ENCODE peak calls at places on chromosome 21, in six cellular contexts. One of them, this sample, is unnamed.

GRCh38 chr21:46540087-46540710 is 64.7 kb downstream of the S100B start:
- DNase-seq in testis: no peak
- DNase-seq in AG04450: no peak
- DNase-seq in omental fat pad: no peak
- DNase-seq in astrocyte of the cerebellum: no peak
- DNase-seq in gastrocnemius medialis: no peak
- DNase-seq in this sample: no peak

GRCh38 chr21:41374177-41374712 is 12.4 kb downstream of the MX2 start:
- DNase-seq in testis: no peak
- DNase-seq in AG04450: no peak
- DNase-seq in omental fat pad: no peak
- DNase-seq in astrocyte of the cerebellum: no peak
- DNase-seq in gastrocnemius medialis: no peak
- DNase-seq in this sample: no peak

GRCh38 chr21:15003463-15004135 is 61.2 kb downstream of the NRIP1 start:
- DNase-seq in testis: peak
- DNase-seq in AG04450: no peak
- DNase-seq in omental fat pad: no peak
- DNase-seq in astrocyte of the cerebellum: no peak
- DNase-seq in gastrocnemius medialis: no peak
- DNase-seq in this sample: no peak

GRCh38 chr21:16492356-16492755 is 762.6 kb downstream of the USP25 start:
- DNase-seq in testis: no peak
- DNase-seq in AG04450: no peak
- DNase-seq in omental fat pad: no peak
- DNase-seq in astrocyte of the cerebellum: no peak
- DNase-seq in gastrocnemius medialis: no peak
- DNase-seq in this sample: no peak

GRCh38 chr21:20647603-20648002 is 350.6 kb upstream of the NCAM2 start:
- DNase-seq in testis: no peak
- DNase-seq in AG04450: no peak
- DNase-seq in omental fat pad: no peak
- DNase-seq in astrocyte of the cerebellum: peak
- DNase-seq in gastrocnemius medialis: no peak
- DNase-seq in this sample: no peak

GRCh38 chr21:36613064-36613463 is 85.9 kb upstream of the SIM2 start:
- DNase-seq in testis: no peak
- DNase-seq in AG04450: peak
- DNase-seq in omental fat pad: no peak
- DNase-seq in astrocyte of the cerebellum: no peak
- DNase-seq in gastrocnemius medialis: no peak
- DNase-seq in this sample: no peak

GRCh38 chr21:19553930-19554615 is 1150.5 kb upstream of the TMPRSS15 start:
- DNase-seq in testis: no peak
- DNase-seq in AG04450: no peak
- DNase-seq in omental fat pad: no peak
- DNase-seq in astrocyte of the cerebellum: no peak
- DNase-seq in gastrocnemius medialis: no peak
- DNase-seq in this sample: no peak

GRCh38 chr21:45182958-45183357 is 104.7 kb downstream of the POFUT2 start:
- DNase-seq in testis: no peak
- DNase-seq in AG04450: no peak
- DNase-seq in omental fat pad: no peak
- DNase-seq in astrocyte of the cerebellum: no peak
- DNase-seq in gastrocnemius medialis: no peak
- DNase-seq in this sample: no peak

GRCh38 chr21:31609081-31609480 is 50.4 kb upstream of the SOD1 start:
- DNase-seq in testis: no peak
- DNase-seq in AG04450: no peak
- DNase-seq in omental fat pad: no peak
- DNase-seq in astrocyte of the cerebellum: no peak
- DNase-seq in gastrocnemius medialis: no peak
- DNase-seq in this sample: no peak

GRCh38 chr21:39347537-39347936 is 1.4 kb downstream of the HMGN1 start:
- DNase-seq in testis: no peak
- DNase-seq in AG04450: no peak
- DNase-seq in omental fat pad: no peak
- DNase-seq in astrocyte of the cerebellum: no peak
- DNase-seq in gastrocnemius medialis: no peak
- DNase-seq in this sample: no peak

GRCh38 chr21:26769613-26770188 is 75.5 kb downstream of the ADAMTS1 start:
- DNase-seq in testis: peak
- DNase-seq in AG04450: peak
- DNase-seq in omental fat pad: no peak
- DNase-seq in astrocyte of the cerebellum: peak
- DNase-seq in gastrocnemius medialis: no peak
- DNase-seq in this sample: peak

GRCh38 chr21:39595465-39595864 is 17.3 kb upstream of the B3GALT5 start:
- DNase-seq in testis: no peak
- DNase-seq in AG04450: no peak
- DNase-seq in omental fat pad: no peak
- DNase-seq in astrocyte of the cerebellum: no peak
- DNase-seq in gastrocnemius medialis: no peak
- DNase-seq in this sample: no peak

GRCh38 chr21:45514311-45515021 is 27.8 kb downstream of the SLC19A1 start:
- DNase-seq in testis: no peak
- DNase-seq in AG04450: no peak
- DNase-seq in omental fat pad: no peak
- DNase-seq in astrocyte of the cerebellum: no peak
- DNase-seq in gastrocnemius medialis: no peak
- DNase-seq in this sample: no peak

GRCh38 chr21:42521805-42522204 is 8.2 kb downstream of the SLC37A1 start:
- DNase-seq in testis: no peak
- DNase-seq in AG04450: no peak
- DNase-seq in omental fat pad: no peak
- DNase-seq in astrocyte of the cerebellum: no peak
- DNase-seq in gastrocnemius medialis: no peak
- DNase-seq in this sample: no peak

GRCh38 chr21:45954271-45954670 is 27.3 kb upstream of the COL6A1 start:
- DNase-seq in testis: no peak
- DNase-seq in AG04450: no peak
- DNase-seq in omental fat pad: no peak
- DNase-seq in astrocyte of the cerebellum: no peak
- DNase-seq in gastrocnemius medialis: no peak
- DNase-seq in this sample: no peak

GRCh38 chr21:43864806-43865470 is at the start of gene AGPAT3:
- DNase-seq in testis: peak
- DNase-seq in AG04450: no peak
- DNase-seq in omental fat pad: no peak
- DNase-seq in astrocyte of the cerebellum: no peak
- DNase-seq in gastrocnemius medialis: no peak
- DNase-seq in this sample: no peak

GRCh38 chr21:45868488-45868887 is 113.1 kb upstream of the COL6A1 start:
- DNase-seq in testis: no peak
- DNase-seq in AG04450: no peak
- DNase-seq in omental fat pad: no peak
- DNase-seq in astrocyte of the cerebellum: no peak
- DNase-seq in gastrocnemius medialis: no peak
- DNase-seq in this sample: no peak

GRCh38 chr21:27586326-27586725 is 619.4 kb upstream of the ADAMTS5 start:
- DNase-seq in testis: no peak
- DNase-seq in AG04450: no peak
- DNase-seq in omental fat pad: no peak
- DNase-seq in astrocyte of the cerebellum: no peak
- DNase-seq in gastrocnemius medialis: no peak
- DNase-seq in this sample: no peak

GRCh38 chr21:16587671-16588379 is 858.0 kb downstream of the USP25 start:
- DNase-seq in testis: no peak
- DNase-seq in AG04450: no peak
- DNase-seq in omental fat pad: no peak
- DNase-seq in astrocyte of the cerebellum: no peak
- DNase-seq in gastrocnemius medialis: no peak
- DNase-seq in this sample: no peak

GRCh38 chr21:37874481-37874880 is 41.8 kb downstream of the KCNJ6 start:
- DNase-seq in testis: no peak
- DNase-seq in AG04450: no peak
- DNase-seq in omental fat pad: no peak
- DNase-seq in astrocyte of the cerebellum: no peak
- DNase-seq in gastrocnemius medialis: no peak
- DNase-seq in this sample: no peak

GRCh38 chr21:37874904-37875780 is 41.1 kb downstream of the KCNJ6 start:
- DNase-seq in testis: no peak
- DNase-seq in AG04450: no peak
- DNase-seq in omental fat pad: no peak
- DNase-seq in astrocyte of the cerebellum: no peak
- DNase-seq in gastrocnemius medialis: no peak
- DNase-seq in this sample: no peak

GRCh38 chr21:37870229-37870628 is 46.0 kb downstream of the KCNJ6 start:
- DNase-seq in testis: no peak
- DNase-seq in AG04450: no peak
- DNase-seq in omental fat pad: no peak
- DNase-seq in astrocyte of the cerebellum: no peak
- DNase-seq in gastrocnemius medialis: no peak
- DNase-seq in this sample: no peak

GRCh38 chr21:37871121-37871862 is 45.0 kb downstream of the KCNJ6 start:
- DNase-seq in testis: no peak
- DNase-seq in AG04450: peak
- DNase-seq in omental fat pad: no peak
- DNase-seq in astrocyte of the cerebellum: no peak
- DNase-seq in gastrocnemius medialis: no peak
- DNase-seq in this sample: no peak

GRCh38 chr21:37873655-37874054 is 42.6 kb downstream of the KCNJ6 start:
- DNase-seq in testis: no peak
- DNase-seq in AG04450: no peak
- DNase-seq in omental fat pad: no peak
- DNase-seq in astrocyte of the cerebellum: no peak
- DNase-seq in gastrocnemius medialis: no peak
- DNase-seq in this sample: no peak
- TF ChIP-seq CTCF in testis: no peak
- TF ChIP-seq CTCF in AG04450: peak
- TF ChIP-seq CTCF in omental fat pad: no peak
- TF ChIP-seq CTCF in astrocyte of the cerebellum: peak
- TF ChIP-seq CTCF in gastrocnemius medialis: no peak
- TF ChIP-seq CTCF in this sample: no peak

DNA sequence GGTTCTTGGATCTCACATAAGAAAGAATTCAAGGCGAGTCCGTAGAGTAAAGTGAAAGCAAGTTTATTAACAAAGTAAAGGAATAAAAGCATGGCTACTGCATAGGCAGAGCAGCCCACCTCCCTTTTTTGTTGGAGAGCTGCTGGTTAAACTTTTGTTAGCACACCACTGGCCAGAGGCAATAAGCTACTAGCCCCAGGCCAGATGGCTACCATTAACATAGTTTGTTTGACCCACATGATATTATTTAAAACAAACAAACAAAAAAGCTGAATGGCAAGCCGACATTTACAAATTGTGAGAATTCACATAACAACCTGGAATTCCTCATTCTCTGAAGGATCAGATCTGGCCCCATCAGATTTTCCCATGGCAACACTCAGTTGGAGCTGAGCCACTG is 19.1 kb upstream of the PAXBP1 start:
- DNase-seq in testis: no peak
- DNase-seq in AG04450: no peak
- DNase-seq in omental fat pad: no peak
- DNase-seq in astrocyte of the cerebellum: no peak
- DNase-seq in gastrocnemius medialis: no peak
- DNase-seq in this sample: no peak
- TF ChIP-seq CTCF in testis: no peak
- TF ChIP-seq CTCF in AG04450: no peak
- TF ChIP-seq CTCF in omental fat pad: no peak
- TF ChIP-seq CTCF in astrocyte of the cerebellum: no peak
- TF ChIP-seq CTCF in gastrocnemius medialis: no peak
- TF ChIP-seq CTCF in this sample: no peak

DNA sequence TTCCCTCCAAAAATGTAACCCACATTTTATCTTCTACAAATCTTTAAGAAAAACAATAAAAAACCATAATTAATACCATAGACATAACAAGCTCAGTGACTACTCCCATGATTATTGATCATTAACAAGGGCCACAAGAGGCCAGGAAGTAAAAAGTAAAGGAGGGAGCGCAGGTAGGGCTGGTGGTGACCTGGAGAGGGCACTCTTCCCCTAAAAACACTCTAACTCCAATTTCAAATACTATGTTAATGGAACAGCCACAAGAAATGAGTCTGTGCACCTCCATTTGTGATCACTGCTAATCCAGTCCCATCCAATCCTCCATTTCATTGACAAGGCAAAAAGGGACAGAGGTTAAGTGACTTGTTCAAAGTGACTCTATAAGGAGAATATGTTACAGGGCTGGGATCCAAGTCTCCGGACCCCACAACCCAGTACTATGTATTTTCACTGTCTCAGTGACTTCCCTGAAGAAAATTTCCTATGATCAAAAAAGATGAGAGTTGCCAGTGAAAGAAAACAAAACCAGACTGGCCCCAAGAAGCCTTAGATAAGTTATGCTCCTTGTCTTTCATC is 41.2 kb upstream of the CFAP298 start:
- DNase-seq in testis: no peak
- DNase-seq in AG04450: no peak
- DNase-seq in omental fat pad: no peak
- DNase-seq in astrocyte of the cerebellum: peak
- DNase-seq in gastrocnemius medialis: no peak
- DNase-seq in this sample: no peak
- TF ChIP-seq CTCF in testis: peak
- TF ChIP-seq CTCF in AG04450: peak
- TF ChIP-seq CTCF in omental fat pad: no peak
- TF ChIP-seq CTCF in astrocyte of the cerebellum: peak
- TF ChIP-seq CTCF in gastrocnemius medialis: no peak
- TF ChIP-seq CTCF in this sample: peak

GRCh38 chr21:22474403-22474802 is 1476.2 kb downstream of the NCAM2 start:
- DNase-seq in testis: no peak
- DNase-seq in AG04450: no peak
- DNase-seq in omental fat pad: no peak
- DNase-seq in astrocyte of the cerebellum: no peak
- DNase-seq in gastrocnemius medialis: no peak
- DNase-seq in this sample: no peak

GRCh38 chr21:22476214-22476613 is 1478.0 kb downstream of the NCAM2 start:
- DNase-seq in testis: no peak
- DNase-seq in AG04450: no peak
- DNase-seq in omental fat pad: no peak
- DNase-seq in astrocyte of the cerebellum: no peak
- DNase-seq in gastrocnemius medialis: no peak
- DNase-seq in this sample: no peak

DNA sequence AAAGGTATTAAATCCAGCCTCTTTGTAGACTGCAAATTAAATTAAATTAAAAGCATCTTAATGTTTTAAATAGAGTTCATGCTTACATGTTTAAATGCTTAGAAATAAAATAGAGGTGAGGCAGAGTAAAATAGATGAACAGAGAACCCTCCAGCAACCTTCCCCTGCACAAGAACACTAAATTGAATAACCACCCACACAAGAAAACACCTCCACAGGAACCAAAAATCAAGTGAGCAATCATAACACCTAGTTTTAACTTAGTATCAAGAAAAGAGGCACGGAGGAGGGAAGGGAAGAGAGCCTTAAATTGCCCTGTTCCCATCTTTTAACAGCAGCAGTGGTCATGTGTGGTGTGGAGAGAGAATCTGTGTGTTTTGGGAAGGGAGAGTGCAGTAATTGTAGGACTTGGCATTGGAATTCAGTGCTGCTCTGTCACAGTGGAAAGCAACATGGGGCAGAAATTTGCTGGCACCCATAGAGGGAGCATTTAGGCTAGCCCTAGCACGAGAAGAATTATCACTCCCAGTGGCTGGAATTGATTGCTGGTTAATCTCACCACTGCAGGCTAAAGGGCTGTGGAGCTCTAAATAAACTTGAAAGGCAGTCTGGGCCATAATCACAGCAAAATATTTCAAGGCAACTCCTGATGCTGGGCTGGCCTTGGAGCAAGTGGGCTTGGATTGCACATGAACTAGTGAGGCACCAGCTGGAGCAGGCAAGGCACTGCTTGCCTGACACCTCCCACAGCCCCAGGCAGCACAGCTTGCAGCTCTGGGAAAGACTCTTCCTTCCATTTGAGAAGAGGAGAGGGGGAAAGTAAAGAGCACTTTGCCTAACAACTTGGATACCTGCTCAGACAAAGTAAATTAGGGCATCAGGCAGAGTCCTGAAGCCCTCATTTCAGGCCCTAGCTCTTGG is 1478.8 kb downstream of the NCAM2 start:
- DNase-seq in testis: no peak
- DNase-seq in AG04450: no peak
- DNase-seq in omental fat pad: no peak
- DNase-seq in astrocyte of the cerebellum: no peak
- DNase-seq in gastrocnemius medialis: no peak
- DNase-seq in this sample: no peak
- TF ChIP-seq CTCF in testis: no peak
- TF ChIP-seq CTCF in AG04450: no peak
- TF ChIP-seq CTCF in omental fat pad: no peak
- TF ChIP-seq CTCF in astrocyte of the cerebellum: no peak
- TF ChIP-seq CTCF in gastrocnemius medialis: no peak
- TF ChIP-seq CTCF in this sample: no peak